ENCODE peak calls at places on chromosomes 6 and 20, in five cellular contexts. One of them, this sample, is unnamed.

GRCh38 chr20:50409495-50409894 is 100.7 kb upstream of the PTPN1 start:
- DNase-seq in GM23338: no peak
- DNase-seq in PC-3: no peak
- DNase-seq in hepatocyte: peak; percentile 33
- DNase-seq in neural progenitor cell: no peak
- DNase-seq in this sample: peak; percentile 55

GRCh38 chr6:42498473-42499128 is 46.9 kb upstream of the TRERF1 start:
- DNase-seq in GM23338: peak; percentile 38
- DNase-seq in PC-3: peak; percentile 3
- DNase-seq in hepatocyte: peak; percentile 26
- DNase-seq in neural progenitor cell: no peak
- DNase-seq in this sample: no peak

GRCh38 chr6:144264270-144265060 is 20.7 kb upstream of the UTRN start:
- DNase-seq in GM23338: peak; percentile 60
- DNase-seq in PC-3: peak; percentile 92
- DNase-seq in hepatocyte: peak; percentile 80
- DNase-seq in neural progenitor cell: peak; percentile 17
- DNase-seq in this sample: peak; percentile 95

GRCh38 chr6:128963561-128963960 is 80.6 kb downstream of the LAMA2 start:
- DNase-seq in GM23338: no peak
- DNase-seq in PC-3: no peak
- DNase-seq in hepatocyte: no peak
- DNase-seq in neural progenitor cell: no peak
- DNase-seq in this sample: peak; percentile 69

GRCh38 chr6:84528201-84528600 is 236.2 kb downstream of the TBX18 start:
- DNase-seq in GM23338: no peak
- DNase-seq in PC-3: no peak
- DNase-seq in hepatocyte: no peak
- DNase-seq in neural progenitor cell: no peak
- DNase-seq in this sample: no peak

GRCh38 chr6:143696327-143697000 is 18.7 kb downstream of the PHACTR2 start:
- DNase-seq in GM23338: no peak
- DNase-seq in PC-3: no peak
- DNase-seq in hepatocyte: no peak
- DNase-seq in neural progenitor cell: no peak
- DNase-seq in this sample: no peak

GRCh38 chr20:36465109-36466080 is 75.9 kb upstream of the MYL9 start:
- DNase-seq in GM23338: peak; percentile 59
- DNase-seq in PC-3: peak; percentile 91
- DNase-seq in hepatocyte: peak; percentile 70
- DNase-seq in neural progenitor cell: peak; percentile 53
- DNase-seq in this sample: peak; percentile 97

GRCh38 chr20:433300-433975 is 25.3 kb downstream of the RBCK1 start:
- DNase-seq in GM23338: no peak
- DNase-seq in PC-3: no peak
- DNase-seq in hepatocyte: no peak
- DNase-seq in neural progenitor cell: no peak
- DNase-seq in this sample: peak; percentile 62

GRCh38 chr6:74870403-74870802 is 335.4 kb downstream of the COL12A1 start:
- DNase-seq in GM23338: peak; percentile 57
- DNase-seq in PC-3: peak; percentile 10
- DNase-seq in hepatocyte: peak; percentile 57
- DNase-seq in neural progenitor cell: no peak
- DNase-seq in this sample: peak; percentile 31

GRCh38 chr20:46572181-46572580 is 21.7 kb upstream of the OCSTAMP start:
- DNase-seq in GM23338: no peak
- DNase-seq in PC-3: no peak
- DNase-seq in hepatocyte: no peak
- DNase-seq in neural progenitor cell: no peak
- DNase-seq in this sample: no peak

GRCh38 chr6:44733868-44734267 is 346.4 kb downstream of the CDC5L start:
- DNase-seq in GM23338: no peak
- DNase-seq in PC-3: no peak
- DNase-seq in hepatocyte: no peak
- DNase-seq in neural progenitor cell: no peak
- DNase-seq in this sample: no peak

GRCh38 chr20:50283922-50284810 is 93.5 kb downstream of the CEBPB start:
- DNase-seq in GM23338: no peak
- DNase-seq in PC-3: peak; percentile 76
- DNase-seq in hepatocyte: peak; percentile 47
- DNase-seq in neural progenitor cell: no peak
- DNase-seq in this sample: peak; percentile 86

GRCh38 chr20:57878803-57879424 is 169.1 kb upstream of the PMEPA1 start:
- DNase-seq in GM23338: no peak
- DNase-seq in PC-3: no peak
- DNase-seq in hepatocyte: no peak
- DNase-seq in neural progenitor cell: no peak
- DNase-seq in this sample: no peak

GRCh38 chr20:61311656-61312387 is 59.8 kb downstream of the CDH4 start:
- DNase-seq in GM23338: no peak
- DNase-seq in PC-3: no peak
- DNase-seq in hepatocyte: no peak
- DNase-seq in neural progenitor cell: no peak
- DNase-seq in this sample: no peak

GRCh38 chr6:135324531-135324930 is 143.4 kb downstream of the MYB start:
- DNase-seq in GM23338: no peak
- DNase-seq in PC-3: no peak
- DNase-seq in hepatocyte: no peak
- DNase-seq in neural progenitor cell: no peak
- DNase-seq in this sample: no peak

GRCh38 chr6:9496837-9497236 is 918.0 kb downstream of the TFAP2A start:
- DNase-seq in GM23338: no peak
- DNase-seq in PC-3: peak; percentile 59
- DNase-seq in hepatocyte: no peak
- DNase-seq in neural progenitor cell: no peak
- DNase-seq in this sample: peak; percentile 60

GRCh38 chr20:60327971-60328660 is 369.9 kb downstream of the CDH26 start:
- DNase-seq in GM23338: no peak
- DNase-seq in PC-3: no peak
- DNase-seq in hepatocyte: no peak
- DNase-seq in neural progenitor cell: no peak
- DNase-seq in this sample: no peak

GRCh38 chr6:139124887-139125672 is 9.8 kb upstream of the HECA start:
- DNase-seq in GM23338: peak; percentile 79
- DNase-seq in PC-3: peak; percentile 73
- DNase-seq in hepatocyte: peak; percentile 74
- DNase-seq in neural progenitor cell: peak; percentile 65
- DNase-seq in this sample: peak; percentile 66

GRCh38 chr20:48787861-48788375 is 39.9 kb downstream of the PREX1 start:
- DNase-seq in GM23338: no peak
- DNase-seq in PC-3: peak; percentile 41
- DNase-seq in hepatocyte: no peak
- DNase-seq in neural progenitor cell: no peak
- DNase-seq in this sample: peak; percentile 83

GRCh38 chr6:47111685-47112084 is 69.6 kb upstream of the ADGRF1 start:
- DNase-seq in GM23338: peak; percentile 51
- DNase-seq in PC-3: peak; percentile 62
- DNase-seq in hepatocyte: peak; percentile 35
- DNase-seq in neural progenitor cell: no peak
- DNase-seq in this sample: no peak

GRCh38 chr20:49245921-49246740 is 26.9 kb downstream of the DDX27 start:
- DNase-seq in GM23338: peak; percentile 71
- DNase-seq in PC-3: peak; percentile 70
- DNase-seq in hepatocyte: peak; percentile 55
- DNase-seq in neural progenitor cell: peak; percentile 56
- DNase-seq in this sample: peak; percentile 77

GRCh38 chr6:57313711-57314471 is 3.5 kb upstream of the PRIM2 start:
- DNase-seq in GM23338: no peak
- DNase-seq in PC-3: peak; percentile 97
- DNase-seq in hepatocyte: peak; percentile 82
- DNase-seq in neural progenitor cell: no peak
- DNase-seq in this sample: peak; percentile 99

GRCh38 chr20:22389836-22390542 is 194.4 kb downstream of the FOXA2 start:
- DNase-seq in GM23338: peak; percentile 83
- DNase-seq in PC-3: peak; percentile 99
- DNase-seq in hepatocyte: peak; percentile 65
- DNase-seq in neural progenitor cell: no peak
- DNase-seq in this sample: peak; percentile 59

GRCh38 chr20:39645130-39645529 is 683.0 kb downstream of the DHX35 start:
- DNase-seq in GM23338: no peak
- DNase-seq in PC-3: no peak
- DNase-seq in hepatocyte: no peak
- DNase-seq in neural progenitor cell: peak; percentile 40
- DNase-seq in this sample: no peak

GRCh38 chr20:11350126-11351005 is 567.3 kb upstream of the BTBD3 start:
- DNase-seq in GM23338: no peak
- DNase-seq in PC-3: no peak
- DNase-seq in hepatocyte: peak; percentile 37
- DNase-seq in neural progenitor cell: no peak
- DNase-seq in this sample: peak; percentile 73

GRCh38 chr6:169424149-169424804 is 170.6 kb upstream of the THBS2 start:
- DNase-seq in GM23338: no peak
- DNase-seq in PC-3: no peak
- DNase-seq in hepatocyte: no peak
- DNase-seq in neural progenitor cell: no peak
- DNase-seq in this sample: peak; percentile 6

GRCh38 chr6:22709804-22710203 is 140.4 kb downstream of the HDGFL1 start:
- DNase-seq in GM23338: no peak
- DNase-seq in PC-3: no peak
- DNase-seq in hepatocyte: no peak
- DNase-seq in neural progenitor cell: no peak
- DNase-seq in this sample: peak; percentile 2

GRCh38 chr20:51653226-51653625 is 110.7 kb upstream of the NFATC2 start:
- DNase-seq in GM23338: no peak
- DNase-seq in PC-3: no peak
- DNase-seq in hepatocyte: no peak
- DNase-seq in neural progenitor cell: no peak
- DNase-seq in this sample: no peak

GRCh38 chr6:165847407-165848098 is 184.5 kb upstream of the PDE10A start:
- DNase-seq in GM23338: no peak
- DNase-seq in PC-3: no peak
- DNase-seq in hepatocyte: peak; percentile 51
- DNase-seq in neural progenitor cell: no peak
- DNase-seq in this sample: no peak

GRCh38 chr6:27865952-27866369 is 46.2 kb downstream of the OR2B2 start:
- DNase-seq in GM23338: peak; percentile 67
- DNase-seq in PC-3: peak; percentile 23
- DNase-seq in hepatocyte: peak; percentile 16
- DNase-seq in neural progenitor cell: peak; percentile 58
- DNase-seq in this sample: peak; percentile 49

GRCh38 chr20:5041433-5041832 is 40.1 kb upstream of the SLC23A2 start:
- DNase-seq in GM23338: peak; percentile 14
- DNase-seq in PC-3: no peak
- DNase-seq in hepatocyte: peak; percentile 13
- DNase-seq in neural progenitor cell: peak; percentile 8
- DNase-seq in this sample: peak; percentile 90

GRCh38 chr6:40877362-40877761 is 161.7 kb downstream of the UNC5CL start:
- DNase-seq in GM23338: no peak
- DNase-seq in PC-3: peak; percentile 34
- DNase-seq in hepatocyte: no peak
- DNase-seq in neural progenitor cell: no peak
- DNase-seq in this sample: peak; percentile 31

GRCh38 chr6:31538805-31539400 is 2.9 kb downstream of the DDX39B start:
- DNase-seq in GM23338: no peak
- DNase-seq in PC-3: no peak
- DNase-seq in hepatocyte: no peak
- DNase-seq in neural progenitor cell: no peak
- DNase-seq in this sample: no peak

GRCh38 chr6:113642714-113643442 is 214.3 kb upstream of the MARCKS start:
- DNase-seq in GM23338: peak; percentile 27
- DNase-seq in PC-3: peak; percentile 67
- DNase-seq in hepatocyte: peak; percentile 94
- DNase-seq in neural progenitor cell: no peak
- DNase-seq in this sample: peak; percentile 8

GRCh38 chr6:137401058-137401457 is 93.1 kb downstream of the OLIG3 start:
- DNase-seq in GM23338: no peak
- DNase-seq in PC-3: no peak
- DNase-seq in hepatocyte: no peak
- DNase-seq in neural progenitor cell: no peak
- DNase-seq in this sample: no peak

GRCh38 chr6:30013296-30013922 is 47.7 kb upstream of the POLR1H start:
- DNase-seq in GM23338: peak; percentile 80
- DNase-seq in PC-3: peak; percentile 34
- DNase-seq in hepatocyte: no peak
- DNase-seq in neural progenitor cell: peak; percentile 71
- DNase-seq in this sample: peak; percentile 37

GRCh38 chr20:8790442-8791074 is 278.3 kb upstream of the PLCB4 start:
- DNase-seq in GM23338: peak; percentile 76
- DNase-seq in PC-3: peak; percentile 81
- DNase-seq in hepatocyte: peak; percentile 61
- DNase-seq in neural progenitor cell: peak; percentile 58
- DNase-seq in this sample: peak; percentile 64

GRCh38 chr6:28944412-28945006 is 20.7 kb upstream of the TRIM27 start:
- DNase-seq in GM23338: peak; percentile 80
- DNase-seq in PC-3: peak; percentile 89
- DNase-seq in hepatocyte: peak; percentile 88
- DNase-seq in neural progenitor cell: peak; percentile 79
- DNase-seq in this sample: peak; percentile 80
- TF ChIP-seq EZH2phosphoT487 in GM23338: no peak
- TF ChIP-seq EZH2phosphoT487 in PC-3: no peak
- TF ChIP-seq EZH2phosphoT487 in hepatocyte: no peak
- TF ChIP-seq EZH2phosphoT487 in neural progenitor cell: no peak
- TF ChIP-seq EZH2phosphoT487 in this sample: no peak

GRCh38 chr20:32569380-32570305 is 15.5 kb downstream of the NOL4L start:
- DNase-seq in GM23338: no peak
- DNase-seq in PC-3: no peak
- DNase-seq in hepatocyte: no peak
- DNase-seq in neural progenitor cell: no peak
- DNase-seq in this sample: no peak
- H3K4me2 ChIP-seq in GM23338: no peak overlapping the region
- H3K4me2 ChIP-seq in PC-3: no peak overlapping the region
- H3K4me2 ChIP-seq in hepatocyte: peak overlapping the region; percentile 32
- H3K4me2 ChIP-seq in neural progenitor cell: no peak overlapping the region
- H3K4me2 ChIP-seq in this sample: no peak overlapping the region

DNA sequence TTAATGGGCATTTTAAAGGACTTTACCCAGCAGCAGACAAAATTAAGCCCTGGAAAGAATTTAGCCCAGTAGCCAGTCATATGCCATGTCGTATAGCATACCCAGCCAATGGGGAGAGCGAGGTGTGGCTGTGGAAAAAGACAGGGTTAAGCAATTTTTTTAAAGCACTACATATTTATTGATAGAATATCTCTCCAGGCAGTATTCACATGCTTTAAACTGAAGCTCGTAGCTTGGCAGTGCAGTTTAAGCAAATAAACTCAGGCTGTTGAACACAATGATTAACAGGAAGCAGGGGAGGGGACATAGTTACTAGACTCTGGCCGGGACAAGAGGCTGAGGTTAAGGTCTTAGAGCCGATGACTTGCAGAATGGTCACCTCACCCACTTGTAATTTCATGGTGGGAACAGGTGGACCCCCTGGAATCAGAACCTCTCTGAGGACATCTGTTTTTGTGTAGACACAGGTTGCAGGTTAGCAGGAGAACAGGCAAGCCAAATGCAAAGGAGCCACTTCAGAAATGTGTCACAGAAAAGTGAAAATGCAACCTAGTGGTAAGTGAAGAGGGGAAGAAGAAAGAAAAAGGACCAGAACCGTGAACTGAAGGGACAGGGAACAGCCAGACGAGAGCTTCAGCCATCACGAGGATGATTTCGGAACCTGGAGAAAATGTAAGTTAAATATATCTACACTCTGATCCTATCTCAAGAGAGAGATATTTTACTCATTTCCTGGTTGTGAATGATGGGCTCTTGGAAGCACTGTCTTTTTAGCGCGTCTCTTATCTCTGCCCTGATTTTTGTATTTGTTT is 7.2 kb downstream of the GCNT2 start:
- DNase-seq in GM23338: no peak
- DNase-seq in PC-3: peak; percentile 88
- DNase-seq in hepatocyte: peak; percentile 70
- DNase-seq in neural progenitor cell: no peak
- DNase-seq in this sample: no peak
- TF ChIP-seq EZH2phosphoT487 in GM23338: no peak
- TF ChIP-seq EZH2phosphoT487 in PC-3: no peak
- TF ChIP-seq EZH2phosphoT487 in hepatocyte: no peak
- TF ChIP-seq EZH2phosphoT487 in neural progenitor cell: no peak
- TF ChIP-seq EZH2phosphoT487 in this sample: no peak

GRCh38 chr6:37936909-37937308 is 117.4 kb downstream of the ZFAND3 start:
- DNase-seq in GM23338: no peak
- DNase-seq in PC-3: no peak
- DNase-seq in hepatocyte: no peak
- DNase-seq in neural progenitor cell: no peak
- DNase-seq in this sample: no peak
- H3K4me2 ChIP-seq in GM23338: no peak overlapping the region
- H3K4me2 ChIP-seq in PC-3: no peak overlapping the region
- H3K4me2 ChIP-seq in hepatocyte: no peak overlapping the region
- H3K4me2 ChIP-seq in neural progenitor cell: no peak overlapping the region
- H3K4me2 ChIP-seq in this sample: no peak overlapping the region